ENCODE peak calls at places on chromosomes 6 and 20, in five cellular contexts. E is tibial nerve; Z is naive thymus-derived CD4-positive, alpha-beta T cell; F is ovary; I is psoas muscle. T is an unnamed sample.

GRCh38 chr6:25942561-25943147 is 12.2 kb upstream of the SLC17A2 start:
- DNase-seq in Z (peak; percentile 17), F (no peak), E (no peak), I (no peak), T (no peak)

GRCh38 chr20:44501448-44501847 is 20.4 kb downstream of the SERINC3 start:
- DNase-seq in E (no peak), F (no peak), I (no peak), Z (no peak), T (no peak)

GRCh38 chr6:170088349-170088951 is 202.4 kb downstream of the DLL1 start:
- DNase-seq in F (no peak), E (no peak), Z (no peak), I (peak; percentile 53), T (peak; percentile 61)

GRCh38 chr6:42569102-42570028 is 5.5 kb downstream of the UBR2 start:
- DNase-seq in I (no peak), E (no peak), F (no peak), Z (no peak), T (no peak)

GRCh38 chr20:4821590-4821989 is 99.9 kb downstream of the PRND start:
- DNase-seq in E (no peak), Z (no peak), F (no peak), I (no peak), T (no peak)

GRCh38 chr6:3311798-3312197 is 53.1 kb downstream of the PSMG4 start:
- DNase-seq in F (no peak), I (no peak), Z (no peak), E (no peak), T (no peak)

GRCh38 chr20:33702861-33703260 is 16.7 kb upstream of the E2F1 start:
- DNase-seq in I (peak; percentile 68), E (no peak), Z (no peak), F (no peak), T (peak; percentile 73)

GRCh38 chr6:36862164-36862847 is 12.3 kb downstream of the PPIL1 start:
- DNase-seq in F (no peak), E (no peak), Z (no peak), I (no peak), T (no peak)

GRCh38 chr6:27114792-27115191 is 132.7 kb upstream of the PRSS16 start:
- DNase-seq in I (no peak), E (no peak), F (no peak), Z (no peak), T (no peak)

GRCh38 chr20:2451939-2452732 is 18.5 kb downstream of the SNRPB start:
- DNase-seq in Z (peak; percentile 50), F (peak; percentile 52), E (peak; percentile 90), I (peak; percentile 78), T (peak; percentile 63)

GRCh38 chr6:33764036-33764435 is 17.3 kb upstream of the IP6K3 start:
- DNase-seq in E (no peak), Z (no peak), F (no peak), I (no peak), T (no peak)

GRCh38 chr20:24656391-24656790 is 187.0 kb downstream of the SYNDIG1 start:
- DNase-seq in I (no peak), Z (no peak), E (no peak), F (no peak), T (no peak)

GRCh38 chr6:36721369-36722140 is 23.9 kb downstream of the RAB44 start:
- DNase-seq in E (no peak), I (peak; percentile 47), Z (no peak), F (no peak), T (peak; percentile 41)

GRCh38 chr6:111843347-111844147 is 29.7 kb downstream of the FYN start:
- DNase-seq in E (no peak), F (no peak), Z (peak; percentile 49), I (no peak), T (no peak)

GRCh38 chr6:122308074-122308473 is 91.4 kb upstream of the HSF2 start:
- DNase-seq in F (no peak), I (no peak), E (no peak), Z (no peak), T (no peak)

GRCh38 chr6:159760602-159761057 is 1.2 kb upstream of the ACAT2 start:
- DNase-seq in Z (no peak), E (no peak), F (no peak), I (no peak), T (no peak)

GRCh38 chr20:25574411-25574810 is 10.9 kb downstream of the NINL start:
- DNase-seq in Z (no peak), I (no peak), E (no peak), F (no peak), T (no peak)

GRCh38 chr6:72446427-72446826 is 175.4 kb upstream of the KCNQ5 start:
- DNase-seq in I (no peak), Z (no peak), E (no peak), F (no peak), T (no peak)

GRCh38 chr6:41942045-41942851 is 640 bp upstream of the CCND3 start:
- DNase-seq in F (no peak), E (no peak), Z (no peak), I (no peak), T (no peak)

GRCh38 chr6:44921787-44922186 is 406.3 kb upstream of the RUNX2 start:
- DNase-seq in Z (no peak), E (no peak), I (no peak), F (no peak), T (peak; percentile 62)

GRCh38 chr6:116144590-116144989 is 18.7 kb upstream of the COL10A1 start:
- DNase-seq in I (no peak), Z (no peak), E (no peak), F (no peak), T (no peak)

GRCh38 chr6:21404577-21404976 is 189.0 kb upstream of the SOX4 start:
- DNase-seq in I (no peak), Z (no peak), F (no peak), E (no peak), T (no peak)

GRCh38 chr6:129501401-129502051 is 208.5 kb downstream of the ARHGAP18 start:
- DNase-seq in E (peak; percentile 43), F (no peak), Z (no peak), I (peak; percentile 71), T (peak; percentile 42)

GRCh38 chr6:147177286-147177685 is 26.9 kb upstream of the STXBP5 start:
- DNase-seq in Z (no peak), I (no peak), F (no peak), E (no peak), T (no peak)

GRCh38 chr20:237479-237878 is 10.4 kb downstream of the DEFB129 start:
- DNase-seq in E (no peak), I (no peak), Z (no peak), F (no peak), T (no peak)

GRCh38 chr6:37980222-37980595 is 160.7 kb downstream of the ZFAND3 start:
- DNase-seq in F (no peak), E (no peak), I (no peak), Z (no peak), T (no peak)

GRCh38 chr6:41917528-41917927 is 3.4 kb downstream of the MED20 start:
- DNase-seq in E (no peak), Z (no peak), I (no peak), F (no peak), T (no peak)

GRCh38 chr20:47785321-47785899 is at the start of gene SULF2:
- DNase-seq in E (no peak), F (peak; percentile 85), Z (no peak), I (peak; percentile 61), T (peak; percentile 52)

GRCh38 chr6:168319279-168320051 is at the start of gene DACT2:
- DNase-seq in E (no peak), F (no peak), Z (no peak), I (no peak), T (no peak)

GRCh38 chr20:16575390-16576140 is 2.3 kb upstream of the KIF16B start:
- DNase-seq in F (no peak), I (no peak), Z (peak; percentile 4), E (no peak), T (no peak)

GRCh38 chr6:154931741-154932424 is 63.2 kb upstream of the TIAM2 start:
- DNase-seq in I (no peak), Z (no peak), F (no peak), E (no peak), T (no peak)

GRCh38 chr6:111841822-111842221 is 31.4 kb downstream of the FYN start:
- DNase-seq in E (peak; percentile 39), Z (no peak), F (no peak), I (no peak), T (peak; percentile 43)

GRCh38 chr6:154962751-154963150 is 32.4 kb upstream of the TIAM2 start:
- DNase-seq in I (no peak), F (no peak), E (no peak), Z (no peak), T (no peak)

GRCh38 chr20:48467622-48468021 is 360.2 kb downstream of the PREX1 start:
- DNase-seq in I (no peak), Z (no peak), F (no peak), E (no peak), T (no peak)

GRCh38 chr6:167906899-167907298 is 80.2 kb downstream of the AFDN start:
- DNase-seq in I (peak; percentile 54), F (no peak), Z (no peak), E (no peak), T (peak; percentile 71)

DNA sequence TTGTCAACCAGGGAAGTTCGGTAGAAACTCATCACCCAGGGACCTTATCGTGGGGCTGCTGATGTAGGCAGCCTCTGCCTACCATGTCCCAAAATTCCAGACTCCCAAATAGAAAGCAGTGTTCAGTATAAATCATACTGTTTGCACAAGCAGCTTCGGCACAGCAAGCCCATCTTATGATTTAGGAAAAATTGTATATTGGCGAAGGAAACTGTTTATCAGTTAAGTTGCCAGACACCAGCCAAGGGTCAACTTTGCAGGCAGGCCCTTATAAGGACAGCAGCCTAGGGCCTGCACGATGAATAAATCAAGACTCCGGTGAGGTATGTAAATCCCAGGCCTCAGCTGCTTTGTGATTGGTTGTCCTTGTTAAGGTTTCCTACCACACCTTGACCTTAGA is 36.8 kb downstream of the GFOD1 start:
- DNase-seq in Z (no peak), I (no peak), F (no peak), E (no peak), T (no peak)
- H3K4me1 ChIP-seq in Z (peaks cover 17% of the 10 kb centered on the region), I (peaks cover 47% of the 10 kb centered on the region), F (peaks cover 2% of the 10 kb centered on the region), E (no peaks in the 10 kb centered on the region), T (peaks cover 66% of the 10 kb centered on the region)

GRCh38 chr6:123519191-123519510 is 117.6 kb downstream of the TRDN start:
- DNase-seq in Z (no peak), E (peak; percentile 27), I (peak; percentile 92), F (no peak), T (peak; percentile 81)

GRCh38 chr6:123515715-123516114 is 121.0 kb downstream of the TRDN start:
- DNase-seq in Z (no peak), E (no peak), I (no peak), F (no peak), T (no peak)

GRCh38 chr6:123520208-123520607 is 116.5 kb downstream of the TRDN start:
- DNase-seq in I (no peak), E (no peak), Z (no peak), F (no peak), T (no peak)

GRCh38 chr6:123518441-123519190 is 118.1 kb downstream of the TRDN start:
- DNase-seq in Z (no peak), F (no peak), E (no peak), I (peak; percentile 70), T (no peak)
- H3K27ac ChIP-seq in Z (no peak overlapping the region), F (no peak overlapping the region), E (no peak overlapping the region), I (peak overlapping the region; percentile 81), T (peak overlapping the region; percentile 61)

GRCh38 chr6:13305256-13305650 is 23.1 kb downstream of the TBC1D7 start:
- DNase-seq in E (no peak), Z (no peak), I (no peak), F (no peak), T (no peak)
- H3K4me1 ChIP-seq in E (no peaks in the 10 kb centered on the region), Z (no peaks in the 10 kb centered on the region), I (peaks cover 28% of the 10 kb centered on the region), F (peaks cover 11% of the 10 kb centered on the region), T (peaks cover 37% of the 10 kb centered on the region)

GRCh38 chr20:21090112-21090737 is 15.9 kb downstream of the LINC00237 start:
- DNase-seq in E (no peak), I (no peak), Z (no peak), F (no peak), T (no peak)
- H3K27ac ChIP-seq in E (no peak overlapping the region), I (no peak overlapping the region), Z (no peak overlapping the region), F (no peak overlapping the region), T (no peak overlapping the region)